ENCODE peak calls at places on chromosome 15, in eight cellular contexts. One of them, this sample, is unnamed.
A peak's percentile ranks its signal among the peaks of the same experiment; 100 is the strongest.

GRCh38 chr15:70036585-70037343 is 61.0 kb downstream of the TLE3 start:
- DNase-seq in colonic mucosa: no peak
- DNase-seq in HFFc6: no peak
- DNase-seq in smooth muscle cell of the brain vasculature: no peak
- DNase-seq in stimulated activated CD8-positive, alpha-beta memory T cell treated with anti-CD3 and anti-CD28 coated beads, Interleukin-7, amount 100 ng/mL, for 1 hour: no peak
- DNase-seq in activated CD4-positive, alpha-beta T cell treated with anti-CD3 and anti-CD28 coated beads, Interleukin-2, amount 50 U/mL, for 1 hour: no peak
- DNase-seq in CD8-positive, alpha-beta memory T cell: no peak
- DNase-seq in GM19239: peak; percentile 90
- DNase-seq in this sample: no peak

GRCh38 chr15:40445411-40446055 is 4.8 kb downstream of the BAHD1 start:
- DNase-seq in GM19239: no peak
- DNase-seq in colonic mucosa: no peak
- DNase-seq in stimulated activated CD8-positive, alpha-beta memory T cell treated with anti-CD3 and anti-CD28 coated beads, Interleukin-7, amount 100 ng/mL, for 1 hour: no peak
- DNase-seq in HFFc6: peak; percentile 67
- DNase-seq in smooth muscle cell of the brain vasculature: no peak
- DNase-seq in activated CD4-positive, alpha-beta T cell treated with anti-CD3 and anti-CD28 coated beads, Interleukin-2, amount 50 U/mL, for 1 hour: no peak
- DNase-seq in CD8-positive, alpha-beta memory T cell: no peak
- DNase-seq in this sample: no peak

GRCh38 chr15:29437888-29438713 is 168.5 kb upstream of the NSMCE3 start:
- DNase-seq in stimulated activated CD8-positive, alpha-beta memory T cell treated with anti-CD3 and anti-CD28 coated beads, Interleukin-7, amount 100 ng/mL, for 1 hour: no peak
- DNase-seq in GM19239: no peak
- DNase-seq in HFFc6: no peak
- DNase-seq in smooth muscle cell of the brain vasculature: no peak
- DNase-seq in activated CD4-positive, alpha-beta T cell treated with anti-CD3 and anti-CD28 coated beads, Interleukin-2, amount 50 U/mL, for 1 hour: no peak
- DNase-seq in CD8-positive, alpha-beta memory T cell: no peak
- DNase-seq in colonic mucosa: no peak
- DNase-seq in this sample: no peak

GRCh38 chr15:34275721-34276120 is 50.9 kb downstream of the EMC4 start:
- DNase-seq in CD8-positive, alpha-beta memory T cell: no peak
- DNase-seq in HFFc6: no peak
- DNase-seq in smooth muscle cell of the brain vasculature: no peak
- DNase-seq in colonic mucosa: no peak
- DNase-seq in stimulated activated CD8-positive, alpha-beta memory T cell treated with anti-CD3 and anti-CD28 coated beads, Interleukin-7, amount 100 ng/mL, for 1 hour: no peak
- DNase-seq in activated CD4-positive, alpha-beta T cell treated with anti-CD3 and anti-CD28 coated beads, Interleukin-2, amount 50 U/mL, for 1 hour: no peak
- DNase-seq in GM19239: no peak
- DNase-seq in this sample: no peak

GRCh38 chr15:60387321-60387720 is 10.5 kb downstream of the ANXA2 start:
- DNase-seq in HFFc6: no peak
- DNase-seq in CD8-positive, alpha-beta memory T cell: no peak
- DNase-seq in colonic mucosa: no peak
- DNase-seq in smooth muscle cell of the brain vasculature: no peak
- DNase-seq in activated CD4-positive, alpha-beta T cell treated with anti-CD3 and anti-CD28 coated beads, Interleukin-2, amount 50 U/mL, for 1 hour: no peak
- DNase-seq in stimulated activated CD8-positive, alpha-beta memory T cell treated with anti-CD3 and anti-CD28 coated beads, Interleukin-7, amount 100 ng/mL, for 1 hour: no peak
- DNase-seq in GM19239: no peak
- DNase-seq in this sample: no peak

GRCh38 chr15:34616613-34617012 is 33.2 kb upstream of the GOLGA8B start:
- DNase-seq in colonic mucosa: no peak
- DNase-seq in HFFc6: peak; percentile 36
- DNase-seq in GM19239: no peak
- DNase-seq in smooth muscle cell of the brain vasculature: peak; percentile 7
- DNase-seq in activated CD4-positive, alpha-beta T cell treated with anti-CD3 and anti-CD28 coated beads, Interleukin-2, amount 50 U/mL, for 1 hour: no peak
- DNase-seq in stimulated activated CD8-positive, alpha-beta memory T cell treated with anti-CD3 and anti-CD28 coated beads, Interleukin-7, amount 100 ng/mL, for 1 hour: no peak
- DNase-seq in CD8-positive, alpha-beta memory T cell: no peak
- DNase-seq in this sample: no peak

GRCh38 chr15:94910166-94910565 is 678.8 kb downstream of the MCTP2 start:
- DNase-seq in activated CD4-positive, alpha-beta T cell treated with anti-CD3 and anti-CD28 coated beads, Interleukin-2, amount 50 U/mL, for 1 hour: no peak
- DNase-seq in GM19239: no peak
- DNase-seq in HFFc6: no peak
- DNase-seq in smooth muscle cell of the brain vasculature: no peak
- DNase-seq in colonic mucosa: no peak
- DNase-seq in CD8-positive, alpha-beta memory T cell: no peak
- DNase-seq in stimulated activated CD8-positive, alpha-beta memory T cell treated with anti-CD3 and anti-CD28 coated beads, Interleukin-7, amount 100 ng/mL, for 1 hour: no peak
- DNase-seq in this sample: no peak

GRCh38 chr15:63157891-63158431 is 684 bp upstream of the RPS27L start:
- DNase-seq in HFFc6: peak; percentile 87
- DNase-seq in CD8-positive, alpha-beta memory T cell: no peak
- DNase-seq in stimulated activated CD8-positive, alpha-beta memory T cell treated with anti-CD3 and anti-CD28 coated beads, Interleukin-7, amount 100 ng/mL, for 1 hour: no peak
- DNase-seq in colonic mucosa: peak; percentile 69
- DNase-seq in GM19239: peak; percentile 29
- DNase-seq in activated CD4-positive, alpha-beta T cell treated with anti-CD3 and anti-CD28 coated beads, Interleukin-2, amount 50 U/mL, for 1 hour: no peak
- DNase-seq in smooth muscle cell of the brain vasculature: peak; percentile 60
- DNase-seq in this sample: peak; percentile 46

GRCh38 chr15:40245666-40246065 is 6.8 kb downstream of the PAK6 start:
- DNase-seq in HFFc6: no peak
- DNase-seq in stimulated activated CD8-positive, alpha-beta memory T cell treated with anti-CD3 and anti-CD28 coated beads, Interleukin-7, amount 100 ng/mL, for 1 hour: no peak
- DNase-seq in activated CD4-positive, alpha-beta T cell treated with anti-CD3 and anti-CD28 coated beads, Interleukin-2, amount 50 U/mL, for 1 hour: no peak
- DNase-seq in smooth muscle cell of the brain vasculature: no peak
- DNase-seq in GM19239: no peak
- DNase-seq in CD8-positive, alpha-beta memory T cell: no peak
- DNase-seq in colonic mucosa: no peak
- DNase-seq in this sample: no peak

GRCh38 chr15:87538327-87538834 is 718.2 kb downstream of the NTRK3 start:
- DNase-seq in colonic mucosa: no peak
- DNase-seq in HFFc6: no peak
- DNase-seq in CD8-positive, alpha-beta memory T cell: no peak
- DNase-seq in stimulated activated CD8-positive, alpha-beta memory T cell treated with anti-CD3 and anti-CD28 coated beads, Interleukin-7, amount 100 ng/mL, for 1 hour: no peak
- DNase-seq in smooth muscle cell of the brain vasculature: no peak
- DNase-seq in GM19239: no peak
- DNase-seq in activated CD4-positive, alpha-beta T cell treated with anti-CD3 and anti-CD28 coated beads, Interleukin-2, amount 50 U/mL, for 1 hour: no peak
- DNase-seq in this sample: no peak

GRCh38 chr15:51262468-51262867 is 75.9 kb downstream of the CYP19A1 start:
- DNase-seq in HFFc6: no peak
- DNase-seq in CD8-positive, alpha-beta memory T cell: no peak
- DNase-seq in colonic mucosa: no peak
- DNase-seq in smooth muscle cell of the brain vasculature: no peak
- DNase-seq in GM19239: no peak
- DNase-seq in stimulated activated CD8-positive, alpha-beta memory T cell treated with anti-CD3 and anti-CD28 coated beads, Interleukin-7, amount 100 ng/mL, for 1 hour: no peak
- DNase-seq in activated CD4-positive, alpha-beta T cell treated with anti-CD3 and anti-CD28 coated beads, Interleukin-2, amount 50 U/mL, for 1 hour: no peak
- DNase-seq in this sample: no peak

GRCh38 chr15:48555244-48555804 is 90.2 kb downstream of the FBN1 start:
- DNase-seq in CD8-positive, alpha-beta memory T cell: no peak
- DNase-seq in GM19239: no peak
- DNase-seq in stimulated activated CD8-positive, alpha-beta memory T cell treated with anti-CD3 and anti-CD28 coated beads, Interleukin-7, amount 100 ng/mL, for 1 hour: no peak
- DNase-seq in colonic mucosa: no peak
- DNase-seq in smooth muscle cell of the brain vasculature: no peak
- DNase-seq in HFFc6: peak; percentile 89
- DNase-seq in activated CD4-positive, alpha-beta T cell treated with anti-CD3 and anti-CD28 coated beads, Interleukin-2, amount 50 U/mL, for 1 hour: no peak
- DNase-seq in this sample: no peak

GRCh38 chr15:38853608-38854007 is 289.0 kb upstream of the RASGRP1 start:
- DNase-seq in activated CD4-positive, alpha-beta T cell treated with anti-CD3 and anti-CD28 coated beads, Interleukin-2, amount 50 U/mL, for 1 hour: peak; percentile 21
- DNase-seq in GM19239: peak; percentile 4
- DNase-seq in smooth muscle cell of the brain vasculature: no peak
- DNase-seq in CD8-positive, alpha-beta memory T cell: peak; percentile 11
- DNase-seq in HFFc6: peak; percentile 33
- DNase-seq in stimulated activated CD8-positive, alpha-beta memory T cell treated with anti-CD3 and anti-CD28 coated beads, Interleukin-7, amount 100 ng/mL, for 1 hour: no peak
- DNase-seq in colonic mucosa: no peak
- DNase-seq in this sample: peak; percentile 55

GRCh38 chr15:78311292-78311691 is 11.9 kb upstream of the SKIC8 start:
- DNase-seq in activated CD4-positive, alpha-beta T cell treated with anti-CD3 and anti-CD28 coated beads, Interleukin-2, amount 50 U/mL, for 1 hour: no peak
- DNase-seq in HFFc6: no peak
- DNase-seq in stimulated activated CD8-positive, alpha-beta memory T cell treated with anti-CD3 and anti-CD28 coated beads, Interleukin-7, amount 100 ng/mL, for 1 hour: no peak
- DNase-seq in colonic mucosa: no peak
- DNase-seq in GM19239: no peak
- DNase-seq in smooth muscle cell of the brain vasculature: no peak
- DNase-seq in CD8-positive, alpha-beta memory T cell: no peak
- DNase-seq in this sample: no peak

GRCh38 chr15:49421991-49422390 is 1.1 kb upstream of the FGF7 start:
- DNase-seq in CD8-positive, alpha-beta memory T cell: peak; percentile 43
- DNase-seq in smooth muscle cell of the brain vasculature: peak; percentile 29
- DNase-seq in stimulated activated CD8-positive, alpha-beta memory T cell treated with anti-CD3 and anti-CD28 coated beads, Interleukin-7, amount 100 ng/mL, for 1 hour: no peak
- DNase-seq in GM19239: no peak
- DNase-seq in colonic mucosa: peak; percentile 41
- DNase-seq in HFFc6: peak; percentile 54
- DNase-seq in activated CD4-positive, alpha-beta T cell treated with anti-CD3 and anti-CD28 coated beads, Interleukin-2, amount 50 U/mL, for 1 hour: peak; percentile 7
- DNase-seq in this sample: peak; percentile 25

GRCh38 chr15:81419304-81419943 is 45.4 kb upstream of the TMC3 start:
- DNase-seq in HFFc6: no peak
- DNase-seq in stimulated activated CD8-positive, alpha-beta memory T cell treated with anti-CD3 and anti-CD28 coated beads, Interleukin-7, amount 100 ng/mL, for 1 hour: no peak
- DNase-seq in activated CD4-positive, alpha-beta T cell treated with anti-CD3 and anti-CD28 coated beads, Interleukin-2, amount 50 U/mL, for 1 hour: no peak
- DNase-seq in CD8-positive, alpha-beta memory T cell: no peak
- DNase-seq in smooth muscle cell of the brain vasculature: peak; percentile 87
- DNase-seq in GM19239: no peak
- DNase-seq in colonic mucosa: no peak
- DNase-seq in this sample: no peak

GRCh38 chr15:76576526-76577279 is 240.1 kb downstream of the ISL2 start:
- DNase-seq in GM19239: no peak
- DNase-seq in colonic mucosa: peak; percentile 83
- DNase-seq in CD8-positive, alpha-beta memory T cell: no peak
- DNase-seq in activated CD4-positive, alpha-beta T cell treated with anti-CD3 and anti-CD28 coated beads, Interleukin-2, amount 50 U/mL, for 1 hour: no peak
- DNase-seq in stimulated activated CD8-positive, alpha-beta memory T cell treated with anti-CD3 and anti-CD28 coated beads, Interleukin-7, amount 100 ng/mL, for 1 hour: no peak
- DNase-seq in HFFc6: no peak
- DNase-seq in smooth muscle cell of the brain vasculature: peak; percentile 40
- DNase-seq in this sample: no peak

GRCh38 chr15:84878504-84878903 is 6.0 kb upstream of the SLC28A1 start:
- DNase-seq in activated CD4-positive, alpha-beta T cell treated with anti-CD3 and anti-CD28 coated beads, Interleukin-2, amount 50 U/mL, for 1 hour: peak; percentile 50
- DNase-seq in GM19239: peak; percentile 41
- DNase-seq in CD8-positive, alpha-beta memory T cell: peak; percentile 38
- DNase-seq in HFFc6: peak; percentile 30
- DNase-seq in smooth muscle cell of the brain vasculature: peak; percentile 17
- DNase-seq in stimulated activated CD8-positive, alpha-beta memory T cell treated with anti-CD3 and anti-CD28 coated beads, Interleukin-7, amount 100 ng/mL, for 1 hour: peak; percentile 33
- DNase-seq in colonic mucosa: peak; percentile 65
- DNase-seq in this sample: peak; percentile 59

GRCh38 chr15:66114863-66115425 is 138.6 kb downstream of the MEGF11 start:
- DNase-seq in stimulated activated CD8-positive, alpha-beta memory T cell treated with anti-CD3 and anti-CD28 coated beads, Interleukin-7, amount 100 ng/mL, for 1 hour: no peak
- DNase-seq in HFFc6: no peak
- DNase-seq in smooth muscle cell of the brain vasculature: no peak
- DNase-seq in activated CD4-positive, alpha-beta T cell treated with anti-CD3 and anti-CD28 coated beads, Interleukin-2, amount 50 U/mL, for 1 hour: no peak
- DNase-seq in CD8-positive, alpha-beta memory T cell: no peak
- DNase-seq in colonic mucosa: no peak
- DNase-seq in GM19239: no peak
- DNase-seq in this sample: no peak

GRCh38 chr15:70096215-70096974 is 1.3 kb downstream of the TLE3 start:
- DNase-seq in smooth muscle cell of the brain vasculature: no peak
- DNase-seq in activated CD4-positive, alpha-beta T cell treated with anti-CD3 and anti-CD28 coated beads, Interleukin-2, amount 50 U/mL, for 1 hour: peak; percentile 49
- DNase-seq in CD8-positive, alpha-beta memory T cell: peak; percentile 41
- DNase-seq in HFFc6: no peak
- DNase-seq in colonic mucosa: peak; percentile 63
- DNase-seq in GM19239: no peak
- DNase-seq in stimulated activated CD8-positive, alpha-beta memory T cell treated with anti-CD3 and anti-CD28 coated beads, Interleukin-7, amount 100 ng/mL, for 1 hour: no peak
- DNase-seq in this sample: peak; percentile 67

GRCh38 chr15:92034227-92034626 is 180.7 kb downstream of the SLCO3A1 start:
- DNase-seq in HFFc6: no peak
- DNase-seq in GM19239: no peak
- DNase-seq in CD8-positive, alpha-beta memory T cell: no peak
- DNase-seq in smooth muscle cell of the brain vasculature: no peak
- DNase-seq in activated CD4-positive, alpha-beta T cell treated with anti-CD3 and anti-CD28 coated beads, Interleukin-2, amount 50 U/mL, for 1 hour: no peak
- DNase-seq in colonic mucosa: no peak
- DNase-seq in stimulated activated CD8-positive, alpha-beta memory T cell treated with anti-CD3 and anti-CD28 coated beads, Interleukin-7, amount 100 ng/mL, for 1 hour: no peak
- DNase-seq in this sample: no peak

GRCh38 chr15:28936481-28936881 is 50.7 kb downstream of the APBA2 start:
- DNase-seq in smooth muscle cell of the brain vasculature: no peak
- DNase-seq in CD8-positive, alpha-beta memory T cell: no peak
- DNase-seq in stimulated activated CD8-positive, alpha-beta memory T cell treated with anti-CD3 and anti-CD28 coated beads, Interleukin-7, amount 100 ng/mL, for 1 hour: no peak
- DNase-seq in activated CD4-positive, alpha-beta T cell treated with anti-CD3 and anti-CD28 coated beads, Interleukin-2, amount 50 U/mL, for 1 hour: no peak
- DNase-seq in colonic mucosa: no peak
- DNase-seq in HFFc6: no peak
- DNase-seq in GM19239: no peak
- DNase-seq in this sample: no peak

GRCh38 chr15:61908241-61908640 is 152.0 kb downstream of the VPS13C start:
- DNase-seq in GM19239: no peak
- DNase-seq in smooth muscle cell of the brain vasculature: no peak
- DNase-seq in CD8-positive, alpha-beta memory T cell: no peak
- DNase-seq in activated CD4-positive, alpha-beta T cell treated with anti-CD3 and anti-CD28 coated beads, Interleukin-2, amount 50 U/mL, for 1 hour: no peak
- DNase-seq in colonic mucosa: no peak
- DNase-seq in stimulated activated CD8-positive, alpha-beta memory T cell treated with anti-CD3 and anti-CD28 coated beads, Interleukin-7, amount 100 ng/mL, for 1 hour: no peak
- DNase-seq in HFFc6: no peak
- DNase-seq in this sample: no peak

GRCh38 chr15:81087121-81087520 is 46.9 kb upstream of the CFAP161 start:
- DNase-seq in HFFc6: peak; percentile 5
- DNase-seq in GM19239: no peak
- DNase-seq in CD8-positive, alpha-beta memory T cell: no peak
- DNase-seq in stimulated activated CD8-positive, alpha-beta memory T cell treated with anti-CD3 and anti-CD28 coated beads, Interleukin-7, amount 100 ng/mL, for 1 hour: no peak
- DNase-seq in colonic mucosa: no peak
- DNase-seq in smooth muscle cell of the brain vasculature: no peak
- DNase-seq in activated CD4-positive, alpha-beta T cell treated with anti-CD3 and anti-CD28 coated beads, Interleukin-2, amount 50 U/mL, for 1 hour: no peak
- DNase-seq in this sample: no peak

GRCh38 chr15:31405200-31405929 is 78.7 kb downstream of the KLF13 start:
- DNase-seq in HFFc6: no peak
- DNase-seq in activated CD4-positive, alpha-beta T cell treated with anti-CD3 and anti-CD28 coated beads, Interleukin-2, amount 50 U/mL, for 1 hour: no peak
- DNase-seq in stimulated activated CD8-positive, alpha-beta memory T cell treated with anti-CD3 and anti-CD28 coated beads, Interleukin-7, amount 100 ng/mL, for 1 hour: no peak
- DNase-seq in colonic mucosa: peak; percentile 70
- DNase-seq in CD8-positive, alpha-beta memory T cell: no peak
- DNase-seq in GM19239: no peak
- DNase-seq in smooth muscle cell of the brain vasculature: no peak
- DNase-seq in this sample: no peak

GRCh38 chr15:90300988-90301715 is 35.7 kb downstream of the NGRN start:
- DNase-seq in activated CD4-positive, alpha-beta T cell treated with anti-CD3 and anti-CD28 coated beads, Interleukin-2, amount 50 U/mL, for 1 hour: peak; percentile 54
- DNase-seq in HFFc6: peak; percentile 10
- DNase-seq in smooth muscle cell of the brain vasculature: peak; percentile 26
- DNase-seq in CD8-positive, alpha-beta memory T cell: peak; percentile 35
- DNase-seq in stimulated activated CD8-positive, alpha-beta memory T cell treated with anti-CD3 and anti-CD28 coated beads, Interleukin-7, amount 100 ng/mL, for 1 hour: peak; percentile 37
- DNase-seq in colonic mucosa: peak; percentile 70
- DNase-seq in GM19239: no peak
- DNase-seq in this sample: peak; percentile 77

GRCh38 chr15:64089553-64090280 is 3.9 kb downstream of the CIAO2A start:
- DNase-seq in smooth muscle cell of the brain vasculature: no peak
- DNase-seq in colonic mucosa: no peak
- DNase-seq in stimulated activated CD8-positive, alpha-beta memory T cell treated with anti-CD3 and anti-CD28 coated beads, Interleukin-7, amount 100 ng/mL, for 1 hour: no peak
- DNase-seq in HFFc6: no peak
- DNase-seq in activated CD4-positive, alpha-beta T cell treated with anti-CD3 and anti-CD28 coated beads, Interleukin-2, amount 50 U/mL, for 1 hour: no peak
- DNase-seq in CD8-positive, alpha-beta memory T cell: no peak
- DNase-seq in GM19239: peak; percentile 36
- DNase-seq in this sample: no peak

GRCh38 chr15:92541197-92542190 is 114.1 kb downstream of the FAM174B start:
- DNase-seq in activated CD4-positive, alpha-beta T cell treated with anti-CD3 and anti-CD28 coated beads, Interleukin-2, amount 50 U/mL, for 1 hour: no peak
- DNase-seq in colonic mucosa: no peak
- DNase-seq in HFFc6: peak; percentile 51
- DNase-seq in smooth muscle cell of the brain vasculature: no peak
- DNase-seq in GM19239: no peak
- DNase-seq in stimulated activated CD8-positive, alpha-beta memory T cell treated with anti-CD3 and anti-CD28 coated beads, Interleukin-7, amount 100 ng/mL, for 1 hour: no peak
- DNase-seq in CD8-positive, alpha-beta memory T cell: no peak
- DNase-seq in this sample: no peak

GRCh38 chr15:90222538-90222937 is 11.2 kb downstream of the CIB1 start:
- DNase-seq in smooth muscle cell of the brain vasculature: no peak
- DNase-seq in CD8-positive, alpha-beta memory T cell: no peak
- DNase-seq in GM19239: no peak
- DNase-seq in colonic mucosa: no peak
- DNase-seq in activated CD4-positive, alpha-beta T cell treated with anti-CD3 and anti-CD28 coated beads, Interleukin-2, amount 50 U/mL, for 1 hour: no peak
- DNase-seq in stimulated activated CD8-positive, alpha-beta memory T cell treated with anti-CD3 and anti-CD28 coated beads, Interleukin-7, amount 100 ng/mL, for 1 hour: no peak
- DNase-seq in HFFc6: no peak
- DNase-seq in this sample: no peak

GRCh38 chr15:55247276-55247675 is 42.3 kb downstream of the RAB27A start:
- DNase-seq in CD8-positive, alpha-beta memory T cell: no peak
- DNase-seq in smooth muscle cell of the brain vasculature: no peak
- DNase-seq in activated CD4-positive, alpha-beta T cell treated with anti-CD3 and anti-CD28 coated beads, Interleukin-2, amount 50 U/mL, for 1 hour: no peak
- DNase-seq in colonic mucosa: no peak
- DNase-seq in stimulated activated CD8-positive, alpha-beta memory T cell treated with anti-CD3 and anti-CD28 coated beads, Interleukin-7, amount 100 ng/mL, for 1 hour: no peak
- DNase-seq in HFFc6: no peak
- DNase-seq in GM19239: no peak
- DNase-seq in this sample: no peak

GRCh38 chr15:95557226-95558046 is 773.1 kb upstream of the NR2F2 start:
- DNase-seq in stimulated activated CD8-positive, alpha-beta memory T cell treated with anti-CD3 and anti-CD28 coated beads, Interleukin-7, amount 100 ng/mL, for 1 hour: no peak
- DNase-seq in activated CD4-positive, alpha-beta T cell treated with anti-CD3 and anti-CD28 coated beads, Interleukin-2, amount 50 U/mL, for 1 hour: no peak
- DNase-seq in GM19239: no peak
- DNase-seq in colonic mucosa: no peak
- DNase-seq in smooth muscle cell of the brain vasculature: peak; percentile 79
- DNase-seq in CD8-positive, alpha-beta memory T cell: no peak
- DNase-seq in HFFc6: peak; percentile 88
- DNase-seq in this sample: no peak

GRCh38 chr15:27064080-27064479 is 93.1 kb downstream of the GABRG3 start:
- DNase-seq in HFFc6: no peak
- DNase-seq in smooth muscle cell of the brain vasculature: no peak
- DNase-seq in CD8-positive, alpha-beta memory T cell: no peak
- DNase-seq in activated CD4-positive, alpha-beta T cell treated with anti-CD3 and anti-CD28 coated beads, Interleukin-2, amount 50 U/mL, for 1 hour: no peak
- DNase-seq in colonic mucosa: no peak
- DNase-seq in GM19239: no peak
- DNase-seq in stimulated activated CD8-positive, alpha-beta memory T cell treated with anti-CD3 and anti-CD28 coated beads, Interleukin-7, amount 100 ng/mL, for 1 hour: no peak
- DNase-seq in this sample: no peak

GRCh38 chr15:44812029-44812517 is 75.7 kb downstream of the TRIM69 start:
- DNase-seq in CD8-positive, alpha-beta memory T cell: no peak
- DNase-seq in activated CD4-positive, alpha-beta T cell treated with anti-CD3 and anti-CD28 coated beads, Interleukin-2, amount 50 U/mL, for 1 hour: no peak
- DNase-seq in GM19239: no peak
- DNase-seq in smooth muscle cell of the brain vasculature: no peak
- DNase-seq in colonic mucosa: peak; percentile 95
- DNase-seq in stimulated activated CD8-positive, alpha-beta memory T cell treated with anti-CD3 and anti-CD28 coated beads, Interleukin-7, amount 100 ng/mL, for 1 hour: no peak
- DNase-seq in HFFc6: no peak
- DNase-seq in this sample: no peak

GRCh38 chr15:64067564-64068030 is 21.3 kb upstream of the DAPK2 start:
- DNase-seq in GM19239: peak; percentile 78
- DNase-seq in CD8-positive, alpha-beta memory T cell: peak; percentile 59
- DNase-seq in smooth muscle cell of the brain vasculature: no peak
- DNase-seq in activated CD4-positive, alpha-beta T cell treated with anti-CD3 and anti-CD28 coated beads, Interleukin-2, amount 50 U/mL, for 1 hour: peak; percentile 69
- DNase-seq in HFFc6: peak; percentile 33
- DNase-seq in colonic mucosa: peak; percentile 80
- DNase-seq in stimulated activated CD8-positive, alpha-beta memory T cell treated with anti-CD3 and anti-CD28 coated beads, Interleukin-7, amount 100 ng/mL, for 1 hour: peak; percentile 36
- DNase-seq in this sample: peak; percentile 77

This sample was measured in endothelial cell.